ENCODE peak calls at places on chromosome 12, in four cellular contexts. R is stomach, E is Daoy, X is vagina. V is an unnamed sample.

GRCh38 chr12:32365473-32366064 is 33.8 kb upstream of the FGD4 start:
- DNase-seq in E (peak; percentile 80), R (peak; percentile 61), X (no peak), V (peak; percentile 83)

GRCh38 chr12:125704803-125705202 is 639.6 kb downstream of the AACS start:
- DNase-seq in X (no peak), E (no peak), R (no peak), V (no peak)

GRCh38 chr12:60266381-60266852 is 670.6 kb downstream of the SLC16A7 start:
- DNase-seq in X (no peak), R (no peak), E (no peak), V (peak; percentile 82)

GRCh38 chr12:132477009-132477702 is 12.8 kb upstream of the FBRSL1 start:
- DNase-seq in E (no peak), R (no peak), X (no peak), V (no peak)

GRCh38 chr12:131002271-131002670 is 48.6 kb downstream of the ADGRD1 start:
- DNase-seq in R (no peak), E (no peak), X (no peak), V (no peak)

GRCh38 chr12:85363382-85364190 is 83.6 kb downstream of the ALX1 start:
- DNase-seq in X (no peak), R (no peak), E (no peak), V (no peak)

GRCh38 chr12:26748741-26749431 is 84.1 kb downstream of the ITPR2 start:
- DNase-seq in R (no peak), E (peak; percentile 44), X (no peak), V (no peak)

GRCh38 chr12:78208106-78208505 is 377.4 kb downstream of the NAV3 start:
- DNase-seq in R (no peak), X (no peak), E (peak; percentile 25), V (peak; percentile 38)

GRCh38 chr12:42609605-42610004 is 20.1 kb upstream of the PRICKLE1 start:
- DNase-seq in R (no peak), X (no peak), E (peak; percentile 71), V (peak; percentile 39)

GRCh38 chr12:97267803-97268202 is 194.8 kb upstream of the RMST start:
- DNase-seq in E (no peak), R (no peak), X (no peak), V (no peak)

GRCh38 chr12:109868182-109869051 is 11.9 kb downstream of the GLTP start:
- DNase-seq in E (no peak), R (no peak), X (no peak), V (no peak)

GRCh38 chr12:103806807-103807206 is 34.2 kb downstream of the NT5DC3 start:
- DNase-seq in E (no peak), X (no peak), R (no peak), V (peak; percentile 98)

GRCh38 chr12:19779393-19780056 is 340.2 kb downstream of the AEBP2 start:
- DNase-seq in R (no peak), X (no peak), E (no peak), V (peak; percentile 38)

GRCh38 chr12:53677612-53678133 is 1.8 kb upstream of the ATP5MC2 start:
- DNase-seq in E (no peak), X (no peak), R (no peak), V (no peak)

GRCh38 chr12:55929306-55929791 is 1.6 kb upstream of the DGKA start:
- DNase-seq in E (no peak), X (no peak), R (peak; percentile 52), V (no peak)

GRCh38 chr12:24853588-24853987 is 95.3 kb downstream of the BCAT1 start:
- DNase-seq in X (no peak), R (no peak), E (peak; percentile 41), V (peak; percentile 49)

GRCh38 chr12:91273542-91273941 is 90.9 kb upstream of the DCN start:
- DNase-seq in E (no peak), X (no peak), R (no peak), V (no peak)

GRCh38 chr12:116352315-116352835 is 74.9 kb upstream of the MED13L start:
- DNase-seq in R (no peak), E (no peak), X (no peak), V (no peak)

GRCh38 chr12:124078800-124079199 is 105.8 kb downstream of the ZNF664 start:
- DNase-seq in E (no peak), X (no peak), R (no peak), V (no peak)

GRCh38 chr12:117192057-117192456 is 1.8 kb upstream of the FBXO21 start:
- DNase-seq in R (peak; percentile 25), X (no peak), E (peak; percentile 27), V (peak; percentile 19)

GRCh38 chr12:50739611-50740010 is 24.3 kb upstream of the ATF1 start:
- DNase-seq in X (no peak), R (no peak), E (no peak), V (no peak)

GRCh38 chr12:100391856-100392255 is 35.0 kb downstream of the SLC17A8 start:
- DNase-seq in X (no peak), R (peak; percentile 31), E (peak; percentile 16), V (no peak)

GRCh38 chr12:52789637-52790426 is 6.1 kb downstream of the KRT3 start:
- DNase-seq in R (peak; percentile 39), E (no peak), X (no peak), V (no peak)

GRCh38 chr12:14394317-14395058 is 29.0 kb downstream of the ATF7IP start:
- DNase-seq in E (peak; percentile 56), X (no peak), R (peak; percentile 38), V (peak; percentile 86)

GRCh38 chr12:571795-572531 is 91.3 kb downstream of the NINJ2 start:
- DNase-seq in E (peak; percentile 38), X (no peak), R (peak; percentile 40), V (no peak)

GRCh38 chr12:6361834-6362233 is 13.5 kb downstream of the SCNN1A start:
- DNase-seq in R (peak; percentile 79), E (peak; percentile 56), X (no peak), V (peak; percentile 46)